ENCODE peak calls at places on chromosomes 7 and 10, in four cellular contexts. One of them, this sample, is unnamed.

GRCh38 chr10:22437620-22438588 is 92.6 kb downstream of the SPAG6 start:
- DNase-seq in A549: no peak
- DNase-seq in heart right ventricle: no peak
- DNase-seq in Peyer's patch: peak
- DNase-seq in this sample: peak

GRCh38 chr7:6198687-6199595 is 73.5 kb downstream of the CYTH3 start:
- DNase-seq in A549: no peak
- DNase-seq in heart right ventricle: no peak
- DNase-seq in Peyer's patch: no peak
- DNase-seq in this sample: no peak

GRCh38 chr10:48447356-48448215 is 141.1 kb downstream of the MAPK8 start:
- DNase-seq in A549: no peak
- DNase-seq in heart right ventricle: no peak
- DNase-seq in Peyer's patch: peak
- DNase-seq in this sample: no peak

GRCh38 chr7:159023216-159023615 is 121.5 kb downstream of the VIPR2 start:
- DNase-seq in A549: no peak
- DNase-seq in heart right ventricle: no peak
- DNase-seq in Peyer's patch: peak
- DNase-seq in this sample: no peak

GRCh38 chr10:44390585-44391072 is 5.7 kb upstream of the CXCL12 start:
- DNase-seq in A549: no peak
- DNase-seq in heart right ventricle: no peak
- DNase-seq in Peyer's patch: peak
- DNase-seq in this sample: no peak

GRCh38 chr7:141201145-141201885 is 127.5 kb downstream of the TMEM178B start:
- DNase-seq in A549: no peak
- DNase-seq in heart right ventricle: no peak
- DNase-seq in Peyer's patch: no peak
- DNase-seq in this sample: no peak

GRCh38 chr10:103493362-103493871 is at the start of gene NEURL1:
- DNase-seq in A549: no peak
- DNase-seq in heart right ventricle: no peak
- DNase-seq in Peyer's patch: no peak
- DNase-seq in this sample: no peak

GRCh38 chr10:75825656-75826055 is 394.2 kb downstream of the LRMDA start:
- DNase-seq in A549: no peak
- DNase-seq in heart right ventricle: no peak
- DNase-seq in Peyer's patch: no peak
- DNase-seq in this sample: no peak

GRCh38 chr7:150978136-150978789 is at the start of gene KCNH2:
- DNase-seq in A549: no peak
- DNase-seq in heart right ventricle: peak
- DNase-seq in Peyer's patch: no peak
- DNase-seq in this sample: no peak

GRCh38 chr10:22505923-22506685 is 160.8 kb downstream of the SPAG6 start:
- DNase-seq in A549: no peak
- DNase-seq in heart right ventricle: no peak
- DNase-seq in Peyer's patch: peak
- DNase-seq in this sample: no peak

GRCh38 chr7:131625817-131626372 is 69.5 kb upstream of the PODXL start:
- DNase-seq in A549: peak
- DNase-seq in heart right ventricle: peak
- DNase-seq in Peyer's patch: no peak
- DNase-seq in this sample: no peak

GRCh38 chr10:79324032-79324695 is 23.1 kb upstream of the PPIF start:
- DNase-seq in A549: no peak
- DNase-seq in heart right ventricle: no peak
- DNase-seq in Peyer's patch: no peak
- DNase-seq in this sample: no peak

GRCh38 chr7:152850420-152850819 is 90.9 kb downstream of the ACTR3B start:
- DNase-seq in A549: no peak
- DNase-seq in heart right ventricle: no peak
- DNase-seq in Peyer's patch: no peak
- DNase-seq in this sample: no peak

GRCh38 chr7:27179503-27180430 is 5.3 kb downstream of the HOXA11 start:
- DNase-seq in A549: peak
- DNase-seq in heart right ventricle: peak
- DNase-seq in Peyer's patch: peak
- DNase-seq in this sample: peak

GRCh38 chr10:35306852-35307251 is 29.5 kb upstream of the CCNY start:
- DNase-seq in A549: peak
- DNase-seq in heart right ventricle: no peak
- DNase-seq in Peyer's patch: peak
- DNase-seq in this sample: peak

GRCh38 chr7:39609462-39610149 is 13.8 kb upstream of the RALA start:
- DNase-seq in A549: no peak
- DNase-seq in heart right ventricle: peak
- DNase-seq in Peyer's patch: no peak
- DNase-seq in this sample: no peak

GRCh38 chr10:79436066-79436849 is 9.2 kb downstream of the ZCCHC24 start:
- DNase-seq in A549: no peak
- DNase-seq in heart right ventricle: no peak
- DNase-seq in Peyer's patch: no peak
- DNase-seq in this sample: no peak

GRCh38 chr7:77532247-77532646 is 4.8 kb upstream of the PTPN12 start:
- DNase-seq in A549: no peak
- DNase-seq in heart right ventricle: no peak
- DNase-seq in Peyer's patch: no peak
- DNase-seq in this sample: no peak

GRCh38 chr10:62056219-62056618 is 154.7 kb downstream of the ARID5B start:
- DNase-seq in A549: no peak
- DNase-seq in heart right ventricle: no peak
- DNase-seq in Peyer's patch: no peak
- DNase-seq in this sample: no peak

GRCh38 chr10:62057872-62058271 is 156.4 kb downstream of the ARID5B start:
- DNase-seq in A549: no peak
- DNase-seq in heart right ventricle: no peak
- DNase-seq in Peyer's patch: no peak
- DNase-seq in this sample: no peak

GRCh38 chr10:62057359-62057758 is 155.9 kb downstream of the ARID5B start:
- DNase-seq in A549: no peak
- DNase-seq in heart right ventricle: no peak
- DNase-seq in Peyer's patch: no peak
- DNase-seq in this sample: no peak

GRCh38 chr10:62058476-62058875 is 157.0 kb downstream of the ARID5B start:
- DNase-seq in A549: no peak
- DNase-seq in heart right ventricle: no peak
- DNase-seq in Peyer's patch: no peak
- DNase-seq in this sample: no peak

DNA sequence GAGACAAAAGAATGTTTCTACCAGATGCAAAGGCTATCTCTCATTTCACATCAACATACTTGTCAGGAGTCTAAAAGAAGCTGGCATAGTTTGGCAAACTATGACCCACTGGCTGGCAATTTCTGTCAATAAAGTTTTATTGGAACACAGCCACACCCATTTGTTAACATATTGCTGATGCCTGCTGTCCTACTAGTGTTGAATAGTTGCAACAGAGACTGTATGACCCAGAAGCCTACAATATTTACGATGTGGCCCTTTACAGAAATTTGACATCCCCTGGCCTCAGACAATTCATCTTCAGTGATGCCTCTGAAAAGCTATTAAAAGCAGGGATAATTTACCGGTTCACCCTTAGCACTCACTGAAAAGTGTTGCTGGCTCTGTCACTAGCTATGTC is 155.2 kb downstream of the ARID5B start:
- DNase-seq in A549: no peak
- DNase-seq in heart right ventricle: no peak
- DNase-seq in Peyer's patch: no peak
- DNase-seq in this sample: no peak
- TF ChIP-seq CTCF in A549: no peak
- TF ChIP-seq CTCF in heart right ventricle: no peak
- TF ChIP-seq CTCF in Peyer's patch: no peak
- TF ChIP-seq CTCF in this sample: no peak

GRCh38 chr7:116150588-116150987 is 59.8 kb upstream of the TES start:
- DNase-seq in A549: no peak
- DNase-seq in heart right ventricle: no peak
- DNase-seq in Peyer's patch: no peak
- DNase-seq in this sample: no peak
- H3K27ac ChIP-seq in A549: no peak
- H3K27ac ChIP-seq in heart right ventricle: no peak
- H3K27ac ChIP-seq in Peyer's patch: no peak
- H3K27ac ChIP-seq in this sample: no peak

GRCh38 chr7:149769915-149770314 is 3.5 kb downstream of the ZNF467 start:
- DNase-seq in A549: no peak
- DNase-seq in heart right ventricle: no peak
- DNase-seq in Peyer's patch: no peak
- DNase-seq in this sample: no peak
- TF ChIP-seq CTCF in A549: no peak
- TF ChIP-seq CTCF in heart right ventricle: no peak
- TF ChIP-seq CTCF in Peyer's patch: no peak
- TF ChIP-seq CTCF in this sample: no peak

DNA sequence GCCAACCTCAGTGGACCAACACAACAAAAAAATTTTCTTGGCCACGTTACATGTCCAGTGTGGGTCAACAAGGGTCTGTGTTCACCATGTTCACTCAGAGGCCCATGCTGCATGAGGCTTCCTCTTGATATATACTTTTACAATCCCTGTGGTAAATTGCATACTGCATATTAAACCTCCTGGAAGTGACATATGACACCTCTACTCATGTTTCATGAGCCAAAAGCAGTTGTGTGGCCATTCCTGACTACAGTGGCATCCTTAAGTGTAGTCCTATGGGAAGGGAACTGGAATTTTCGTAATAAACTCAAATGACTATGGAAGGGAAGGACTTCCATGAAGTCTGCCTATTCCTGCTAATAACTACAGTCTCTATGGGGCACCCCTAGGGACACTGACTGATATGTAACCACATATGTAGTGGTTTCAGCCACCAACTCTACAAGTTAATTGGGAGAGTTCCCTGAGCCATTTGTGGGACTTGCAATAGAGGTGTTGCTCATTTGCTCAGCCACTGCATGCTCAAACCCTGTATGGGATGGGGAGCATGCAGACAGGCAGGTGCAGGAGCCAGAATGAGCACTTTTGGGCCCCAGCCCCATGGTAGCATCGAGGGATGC is 9.7 kb downstream of the DYNC1I1 start:
- DNase-seq in A549: no peak
- DNase-seq in heart right ventricle: no peak
- DNase-seq in Peyer's patch: no peak
- DNase-seq in this sample: no peak
- H3K27ac ChIP-seq in A549: no peak
- H3K27ac ChIP-seq in heart right ventricle: no peak
- H3K27ac ChIP-seq in Peyer's patch: no peak
- H3K27ac ChIP-seq in this sample: no peak

GRCh38 chr7:135670179-135670578 is 7.9 kb downstream of the STMP1 start:
- DNase-seq in A549: no peak
- DNase-seq in heart right ventricle: no peak
- DNase-seq in Peyer's patch: no peak
- DNase-seq in this sample: no peak

GRCh38 chr7:135669774-135670173 is 7.5 kb downstream of the STMP1 start:
- DNase-seq in A549: no peak
- DNase-seq in heart right ventricle: no peak
- DNase-seq in Peyer's patch: no peak
- DNase-seq in this sample: no peak

GRCh38 chr7:135673360-135673706 is 11.0 kb downstream of the STMP1 start:
- DNase-seq in A549: no peak
- DNase-seq in heart right ventricle: no peak
- DNase-seq in Peyer's patch: no peak
- DNase-seq in this sample: no peak

GRCh38 chr7:135666836-135667235 is 4.5 kb downstream of the STMP1 start:
- DNase-seq in A549: no peak
- DNase-seq in heart right ventricle: no peak
- DNase-seq in Peyer's patch: no peak
- DNase-seq in this sample: no peak

GRCh38 chr7:135672560-135673359 is 10.4 kb downstream of the STMP1 start:
- DNase-seq in A549: peak
- DNase-seq in heart right ventricle: no peak
- DNase-seq in Peyer's patch: no peak
- DNase-seq in this sample: no peak
- TF ChIP-seq CTCF in A549: peak
- TF ChIP-seq CTCF in heart right ventricle: peak
- TF ChIP-seq CTCF in Peyer's patch: peak
- TF ChIP-seq CTCF in this sample: peak

DNA sequence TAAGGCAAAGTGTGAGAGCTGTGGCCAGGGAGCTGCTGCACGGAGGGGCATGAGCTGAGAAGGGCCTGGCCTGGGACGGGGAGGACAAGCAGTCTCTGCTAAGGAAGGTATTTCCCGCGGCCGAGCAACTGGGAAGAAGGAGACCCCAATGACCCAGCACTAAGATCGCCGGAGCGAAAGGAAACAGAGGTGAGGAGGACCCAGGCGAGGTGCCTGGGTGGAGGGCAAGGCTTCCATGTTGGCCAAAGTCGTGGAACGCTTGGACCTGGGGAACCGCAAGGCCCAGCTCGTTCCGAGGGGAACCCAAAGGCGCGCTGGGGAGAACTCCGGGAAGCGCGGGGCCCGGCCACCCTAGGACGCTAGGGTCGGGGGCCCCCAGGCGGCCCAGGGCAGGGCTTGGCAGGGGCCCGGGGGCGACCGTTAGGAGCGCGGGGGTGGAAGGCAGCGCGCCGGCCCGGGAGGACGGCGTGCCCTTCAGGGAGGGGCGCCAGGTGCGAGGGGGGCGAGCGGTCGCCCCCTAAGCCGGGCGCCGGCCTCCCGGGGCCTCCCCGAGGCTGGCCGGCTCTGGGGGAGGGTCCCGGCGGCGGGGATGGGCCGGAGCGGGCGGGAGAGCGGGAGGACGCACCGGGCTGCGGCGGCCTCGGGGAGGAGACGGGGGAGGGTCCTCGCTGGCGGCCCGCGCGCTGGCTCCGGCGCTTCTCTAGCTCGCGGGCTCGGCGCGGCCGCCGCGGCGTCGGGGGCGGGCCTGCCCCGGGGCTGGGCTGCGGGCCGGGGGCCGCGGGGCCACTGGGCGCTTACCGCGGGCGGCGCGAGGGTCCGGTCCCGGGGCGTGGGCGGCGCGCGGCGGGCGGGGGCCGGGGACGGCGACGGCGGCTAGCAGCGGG is 496 bp downstream of the GIGYF1 start:
- DNase-seq in A549: no peak
- DNase-seq in heart right ventricle: no peak
- DNase-seq in Peyer's patch: no peak
- DNase-seq in this sample: no peak
- H3K27ac ChIP-seq in A549: peak
- H3K27ac ChIP-seq in heart right ventricle: peak
- H3K27ac ChIP-seq in Peyer's patch: peak
- H3K27ac ChIP-seq in this sample: peak

DNA sequence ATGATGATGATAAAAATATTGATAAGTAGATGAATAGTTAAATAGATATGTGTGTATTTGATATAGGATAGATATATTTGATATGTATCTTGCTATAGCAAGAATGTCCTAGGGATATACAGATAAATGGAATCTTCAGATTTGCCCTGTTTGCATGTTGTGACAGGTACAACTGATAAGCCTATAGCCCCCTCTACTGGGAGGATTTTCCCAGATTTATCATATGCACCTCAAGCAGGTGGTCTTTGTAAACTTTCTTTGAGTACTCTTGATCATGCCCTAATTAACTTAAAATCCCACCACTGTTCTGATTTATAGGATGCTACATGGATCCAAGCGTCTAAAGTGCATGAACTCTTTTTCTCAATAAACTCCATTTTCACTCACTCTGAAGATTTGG is 1050.7 kb downstream of the SORCS3 start:
- DNase-seq in A549: peak
- DNase-seq in heart right ventricle: no peak
- DNase-seq in Peyer's patch: no peak
- DNase-seq in this sample: no peak
- TF ChIP-seq CTCF in A549: no peak
- TF ChIP-seq CTCF in heart right ventricle: no peak
- TF ChIP-seq CTCF in Peyer's patch: no peak
- TF ChIP-seq CTCF in this sample: no peak